ENCODE peak calls at places on chromosomes 11 and 22, in ten cellular contexts. One of them, this sample, is unnamed.

GRCh38 chr11:102226702-102227101 is 90.6 kb upstream of the BIRC3 start:
- DNase-seq in nephron progenitor cell: no peak
- DNase-seq in activated CD8-positive, alpha-beta memory T cell treated with anti-CD3 and anti-CD28 coated beads for 1 hour: no peak
- DNase-seq in amygdala: no peak
- DNase-seq in activated T-cell treated with anti-CD3 and anti-CD28 coated beads for 24 hours: no peak
- DNase-seq in NCI-H2081: no peak
- DNase-seq in NT2/D1: no peak
- DNase-seq in T-helper 17 cell: no peak
- DNase-seq in HFFc6: peak; percentile 42
- DNase-seq in iris pigment epithelial cell: peak; percentile 87
- DNase-seq in this sample: peak; percentile 86

GRCh38 chr22:30245181-30245984 is 1.2 kb downstream of the LIF start:
- DNase-seq in nephron progenitor cell: peak; percentile 27
- DNase-seq in activated CD8-positive, alpha-beta memory T cell treated with anti-CD3 and anti-CD28 coated beads for 1 hour: no peak
- DNase-seq in amygdala: no peak
- DNase-seq in activated T-cell treated with anti-CD3 and anti-CD28 coated beads for 24 hours: no peak
- DNase-seq in NCI-H2081: no peak
- DNase-seq in NT2/D1: no peak
- DNase-seq in T-helper 17 cell: no peak
- DNase-seq in HFFc6: no peak
- DNase-seq in iris pigment epithelial cell: no peak
- DNase-seq in this sample: no peak

GRCh38 chr11:33065445-33066178 is 26.2 kb downstream of the TCP11L1 start:
- DNase-seq in nephron progenitor cell: peak; percentile 75
- DNase-seq in activated CD8-positive, alpha-beta memory T cell treated with anti-CD3 and anti-CD28 coated beads for 1 hour: peak; percentile 57
- DNase-seq in amygdala: peak; percentile 18
- DNase-seq in activated T-cell treated with anti-CD3 and anti-CD28 coated beads for 24 hours: peak; percentile 61
- DNase-seq in NCI-H2081: peak; percentile 63
- DNase-seq in NT2/D1: peak; percentile 40
- DNase-seq in T-helper 17 cell: peak; percentile 64
- DNase-seq in HFFc6: peak; percentile 52
- DNase-seq in iris pigment epithelial cell: peak; percentile 70
- DNase-seq in this sample: peak; percentile 79

GRCh38 chr11:104609297-104609696 is 289.0 kb downstream of the CASP12 start:
- DNase-seq in nephron progenitor cell: peak; percentile 17
- DNase-seq in activated CD8-positive, alpha-beta memory T cell treated with anti-CD3 and anti-CD28 coated beads for 1 hour: no peak
- DNase-seq in amygdala: peak; percentile 33
- DNase-seq in activated T-cell treated with anti-CD3 and anti-CD28 coated beads for 24 hours: peak; percentile 26
- DNase-seq in NCI-H2081: peak; percentile 33
- DNase-seq in NT2/D1: peak; percentile 28
- DNase-seq in T-helper 17 cell: peak; percentile 7
- DNase-seq in HFFc6: peak; percentile 3
- DNase-seq in iris pigment epithelial cell: peak; percentile 82
- DNase-seq in this sample: peak; percentile 85

GRCh38 chr11:72641900-72642814 is 32.1 kb downstream of the PDE2A start:
- DNase-seq in nephron progenitor cell: peak; percentile 59
- DNase-seq in activated CD8-positive, alpha-beta memory T cell treated with anti-CD3 and anti-CD28 coated beads for 1 hour: no peak
- DNase-seq in amygdala: no peak
- DNase-seq in activated T-cell treated with anti-CD3 and anti-CD28 coated beads for 24 hours: no peak
- DNase-seq in NCI-H2081: no peak
- DNase-seq in NT2/D1: no peak
- DNase-seq in T-helper 17 cell: no peak
- DNase-seq in HFFc6: no peak
- DNase-seq in iris pigment epithelial cell: no peak
- DNase-seq in this sample: peak; percentile 57

GRCh38 chr11:26551186-26551801 is 20.8 kb downstream of the MUC15 start:
- DNase-seq in nephron progenitor cell: no peak
- DNase-seq in activated CD8-positive, alpha-beta memory T cell treated with anti-CD3 and anti-CD28 coated beads for 1 hour: no peak
- DNase-seq in amygdala: no peak
- DNase-seq in activated T-cell treated with anti-CD3 and anti-CD28 coated beads for 24 hours: no peak
- DNase-seq in NCI-H2081: no peak
- DNase-seq in NT2/D1: no peak
- DNase-seq in T-helper 17 cell: no peak
- DNase-seq in HFFc6: no peak
- DNase-seq in iris pigment epithelial cell: no peak
- DNase-seq in this sample: no peak

GRCh38 chr11:65588199-65589054 is 7.2 kb downstream of the KCNK7 start:
- DNase-seq in nephron progenitor cell: no peak
- DNase-seq in activated CD8-positive, alpha-beta memory T cell treated with anti-CD3 and anti-CD28 coated beads for 1 hour: peak; percentile 61
- DNase-seq in amygdala: no peak
- DNase-seq in activated T-cell treated with anti-CD3 and anti-CD28 coated beads for 24 hours: peak; percentile 63
- DNase-seq in NCI-H2081: peak; percentile 11
- DNase-seq in NT2/D1: peak; percentile 48
- DNase-seq in T-helper 17 cell: peak; percentile 66
- DNase-seq in HFFc6: peak; percentile 46
- DNase-seq in iris pigment epithelial cell: peak; percentile 60
- DNase-seq in this sample: peak; percentile 59

GRCh38 chr11:102293873-102294601 is 23.2 kb upstream of the BIRC3 start:
- DNase-seq in nephron progenitor cell: no peak
- DNase-seq in activated CD8-positive, alpha-beta memory T cell treated with anti-CD3 and anti-CD28 coated beads for 1 hour: no peak
- DNase-seq in amygdala: peak; percentile 21
- DNase-seq in activated T-cell treated with anti-CD3 and anti-CD28 coated beads for 24 hours: no peak
- DNase-seq in NCI-H2081: peak; percentile 23
- DNase-seq in NT2/D1: peak; percentile 22
- DNase-seq in T-helper 17 cell: no peak
- DNase-seq in HFFc6: peak; percentile 53
- DNase-seq in iris pigment epithelial cell: peak; percentile 75
- DNase-seq in this sample: peak; percentile 70

GRCh38 chr11:57659669-57660068 is 2.1 kb downstream of the CLP1 start:
- DNase-seq in nephron progenitor cell: no peak
- DNase-seq in activated CD8-positive, alpha-beta memory T cell treated with anti-CD3 and anti-CD28 coated beads for 1 hour: no peak
- DNase-seq in amygdala: no peak
- DNase-seq in activated T-cell treated with anti-CD3 and anti-CD28 coated beads for 24 hours: no peak
- DNase-seq in NCI-H2081: no peak
- DNase-seq in NT2/D1: no peak
- DNase-seq in T-helper 17 cell: no peak
- DNase-seq in HFFc6: no peak
- DNase-seq in iris pigment epithelial cell: no peak
- DNase-seq in this sample: no peak

GRCh38 chr22:45629469-45630089 is 42.1 kb upstream of the ATXN10 start:
- DNase-seq in nephron progenitor cell: peak; percentile 30
- DNase-seq in activated CD8-positive, alpha-beta memory T cell treated with anti-CD3 and anti-CD28 coated beads for 1 hour: no peak
- DNase-seq in amygdala: no peak
- DNase-seq in activated T-cell treated with anti-CD3 and anti-CD28 coated beads for 24 hours: no peak
- DNase-seq in NCI-H2081: no peak
- DNase-seq in NT2/D1: no peak
- DNase-seq in T-helper 17 cell: no peak
- DNase-seq in HFFc6: no peak
- DNase-seq in iris pigment epithelial cell: no peak
- DNase-seq in this sample: no peak

GRCh38 chr11:121538054-121538453 is 85.3 kb upstream of the SORL1-AS1 start:
- DNase-seq in nephron progenitor cell: no peak
- DNase-seq in activated CD8-positive, alpha-beta memory T cell treated with anti-CD3 and anti-CD28 coated beads for 1 hour: no peak
- DNase-seq in amygdala: no peak
- DNase-seq in activated T-cell treated with anti-CD3 and anti-CD28 coated beads for 24 hours: no peak
- DNase-seq in NCI-H2081: no peak
- DNase-seq in NT2/D1: no peak
- DNase-seq in T-helper 17 cell: no peak
- DNase-seq in HFFc6: no peak
- DNase-seq in iris pigment epithelial cell: no peak
- DNase-seq in this sample: no peak

GRCh38 chr11:1221848-1222311 is 986 bp upstream of the MUC5B start:
- DNase-seq in nephron progenitor cell: peak; percentile 2
- DNase-seq in activated CD8-positive, alpha-beta memory T cell treated with anti-CD3 and anti-CD28 coated beads for 1 hour: no peak
- DNase-seq in amygdala: no peak
- DNase-seq in activated T-cell treated with anti-CD3 and anti-CD28 coated beads for 24 hours: no peak
- DNase-seq in NCI-H2081: no peak
- DNase-seq in NT2/D1: no peak
- DNase-seq in T-helper 17 cell: no peak
- DNase-seq in HFFc6: no peak
- DNase-seq in iris pigment epithelial cell: no peak
- DNase-seq in this sample: no peak

GRCh38 chr11:119206512-119207299 is 567 bp downstream of the CBL start:
- DNase-seq in nephron progenitor cell: peak; percentile 81
- DNase-seq in activated CD8-positive, alpha-beta memory T cell treated with anti-CD3 and anti-CD28 coated beads for 1 hour: peak; percentile 22
- DNase-seq in amygdala: no peak
- DNase-seq in activated T-cell treated with anti-CD3 and anti-CD28 coated beads for 24 hours: peak; percentile 25
- DNase-seq in NCI-H2081: no peak
- DNase-seq in NT2/D1: peak; percentile 13
- DNase-seq in T-helper 17 cell: peak; percentile 21
- DNase-seq in HFFc6: no peak
- DNase-seq in iris pigment epithelial cell: no peak
- DNase-seq in this sample: peak; percentile 71

GRCh38 chr11:11558352-11558751 is 63.5 kb downstream of the GALNT18 start:
- DNase-seq in nephron progenitor cell: no peak
- DNase-seq in activated CD8-positive, alpha-beta memory T cell treated with anti-CD3 and anti-CD28 coated beads for 1 hour: no peak
- DNase-seq in amygdala: no peak
- DNase-seq in activated T-cell treated with anti-CD3 and anti-CD28 coated beads for 24 hours: no peak
- DNase-seq in NCI-H2081: no peak
- DNase-seq in NT2/D1: no peak
- DNase-seq in T-helper 17 cell: no peak
- DNase-seq in HFFc6: no peak
- DNase-seq in iris pigment epithelial cell: no peak
- DNase-seq in this sample: no peak

This sample was measured in cardiac muscle cell.